ENCODE peak calls at places on chromosomes 6 and 20, in seven cellular contexts. N is B cell, A is astrocyte of the spinal cord, K is omental fat pad, E is cardiac fibroblast, M is thoracic aorta, Q is uterus. I is an unnamed sample.

GRCh38 chr6:17472653-17473183 is 79.3 kb downstream of the CAP2 start:
- DNase-seq in N (no peak), A (no peak), K (no peak), E (no peak), M (no peak), Q (no peak), I (no peak)

GRCh38 chr20:44521484-44522481 is at the start of gene SERINC3:
- DNase-seq in N (peak; percentile 95), A (peak; percentile 97), K (peak; percentile 89), E (peak; percentile 98), M (peak; percentile 87), Q (peak; percentile 96), I (peak; percentile 97)

GRCh38 chr6:33675968-33676367 is 35.5 kb downstream of the UQCC2 start:
- DNase-seq in N (no peak), A (no peak), K (no peak), E (no peak), M (no peak), Q (no peak), I (no peak)

GRCh38 chr6:149510793-149511512 is 26.1 kb upstream of the ZC3H12D start:
- DNase-seq in N (no peak), A (no peak), K (no peak), E (no peak), M (no peak), Q (no peak), I (no peak)

GRCh38 chr6:14705841-14706377 is 540.0 kb upstream of the JARID2 start:
- DNase-seq in N (no peak), A (no peak), K (no peak), E (peak; percentile 67), M (no peak), Q (no peak), I (no peak)

GRCh38 chr6:110671447-110671846 is 143.8 kb downstream of the CDK19 start:
- DNase-seq in N (no peak), A (no peak), K (no peak), E (no peak), M (no peak), Q (no peak), I (no peak)

GRCh38 chr20:3011752-3012151 is 31.7 kb upstream of the GNRH2 start:
- DNase-seq in N (no peak), A (no peak), K (no peak), E (no peak), M (no peak), Q (no peak), I (no peak)

GRCh38 chr20:31709939-31710338 is 12.7 kb downstream of the BCL2L1 start:
- DNase-seq in N (no peak), A (no peak), K (no peak), E (no peak), M (no peak), Q (no peak), I (no peak)

GRCh38 chr6:138104618-138105213 is 2.5 kb downstream of the PERP start:
- DNase-seq in N (no peak), A (no peak), K (no peak), E (no peak), M (no peak), Q (no peak), I (no peak)

GRCh38 chr20:11132819-11133341 is 459.1 kb upstream of the JAG1 start:
- DNase-seq in N (no peak), A (no peak), K (no peak), E (no peak), M (no peak), Q (no peak), I (no peak)

GRCh38 chr6:111779031-111779430 is 94.2 kb downstream of the FYN start:
- DNase-seq in N (no peak), A (no peak), K (no peak), E (no peak), M (no peak), Q (no peak), I (no peak)

GRCh38 chr6:111779660-111780059 is 93.6 kb downstream of the FYN start:
- DNase-seq in N (no peak), A (no peak), K (no peak), E (no peak), M (no peak), Q (no peak), I (no peak)

GRCh38 chr6:111775145-111775936 is 97.9 kb downstream of the FYN start:
- DNase-seq in N (no peak), A (peak; percentile 42), K (no peak), E (no peak), M (no peak), Q (no peak), I (no peak)

GRCh38 chr6:111776236-111777189 is 96.7 kb downstream of the FYN start:
- DNase-seq in N (no peak), A (no peak), K (no peak), E (no peak), M (no peak), Q (no peak), I (no peak)

DNA sequence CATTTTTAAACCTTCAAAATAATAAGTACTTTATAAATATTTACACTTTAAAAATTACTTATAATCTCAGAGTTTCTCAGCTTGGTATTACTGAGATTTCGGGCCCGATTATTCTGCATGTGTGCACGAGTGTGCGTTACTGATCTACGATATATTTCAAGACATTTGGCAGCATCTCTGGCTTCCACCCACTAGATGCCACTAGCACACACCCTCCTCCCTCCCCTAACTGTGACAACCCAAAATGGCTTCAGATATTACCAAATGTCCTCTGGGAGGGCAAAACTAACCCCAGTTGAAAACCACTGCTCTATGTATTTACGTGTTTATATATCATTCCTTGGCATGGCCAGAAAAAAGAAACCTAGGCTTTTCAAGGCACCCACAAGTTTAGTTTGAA is 95.9 kb downstream of the FYN start:
- DNase-seq in N (no peak), A (no peak), K (no peak), E (no peak), M (no peak), Q (no peak), I (no peak)
- TF ChIP-seq CTCF in N (no peak), A (peak; percentile 2), K (no peak), E (no peak), M (no peak), Q (no peak), I (no peak)

DNA sequence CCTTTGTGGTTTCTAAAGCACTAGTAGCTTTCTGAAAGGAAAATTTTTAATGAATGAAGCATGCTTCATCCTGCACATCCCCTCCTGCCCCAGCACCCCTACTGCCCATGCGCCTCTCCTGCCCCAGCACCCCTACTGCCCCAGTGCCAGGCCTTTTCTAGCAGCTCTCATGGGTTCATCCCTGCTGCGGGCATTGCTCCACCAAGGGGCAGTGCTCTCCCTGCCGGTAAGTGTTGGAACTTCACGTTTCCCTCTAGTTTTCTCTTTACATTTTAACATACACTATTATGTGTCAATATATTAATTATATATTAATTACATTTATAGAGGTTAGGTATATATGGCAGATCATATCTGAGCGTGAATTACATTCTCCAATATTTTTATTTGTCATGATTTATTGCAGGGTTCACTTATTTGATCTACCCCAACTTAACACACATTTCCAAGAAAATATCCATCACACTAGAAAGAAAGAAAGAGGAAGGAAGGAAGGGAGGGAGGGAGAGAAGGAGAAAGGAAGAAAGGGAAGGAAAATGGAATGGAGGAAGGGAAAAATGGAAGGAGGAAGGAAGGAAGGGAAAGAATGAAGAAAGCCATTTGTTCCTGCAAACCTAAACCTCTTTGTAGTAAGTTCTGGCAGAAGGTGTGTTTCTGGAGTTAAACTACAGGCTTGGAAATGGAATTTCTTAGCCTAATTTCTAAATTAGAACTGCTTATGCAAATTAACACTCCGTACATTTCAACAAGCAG is 46.8 kb downstream of the CEP43 start:
- DNase-seq in N (no peak), A (no peak), K (no peak), E (no peak), M (no peak), Q (no peak), I (no peak)
- TF ChIP-seq CTCF in N (peak; percentile 23), A (no peak), K (no peak), E (no peak), M (no peak), Q (no peak), I (no peak)

GRCh38 chr20:39835040-39835842 is 853.8 kb downstream of the MAFB start:
- DNase-seq in N (no peak), A (no peak), K (no peak), E (no peak), M (no peak), Q (no peak), I (no peak)

GRCh38 chr20:39829713-39830112 is 859.3 kb downstream of the MAFB start:
- DNase-seq in N (peak; percentile 58), A (no peak), K (no peak), E (no peak), M (no peak), Q (no peak), I (peak; percentile 66)

GRCh38 chr20:39825950-39826349 is 863.1 kb downstream of the MAFB start:
- DNase-seq in N (no peak), A (peak; percentile 67), K (no peak), E (no peak), M (no peak), Q (no peak), I (peak; percentile 36)

GRCh38 chr20:39829255-39829654 is 859.8 kb downstream of the MAFB start:
- DNase-seq in N (no peak), A (peak; percentile 43), K (no peak), E (peak; percentile 29), M (no peak), Q (no peak), I (no peak)

GRCh38 chr20:39830903-39831302 is 858.1 kb downstream of the MAFB start:
- DNase-seq in N (no peak), A (no peak), K (no peak), E (no peak), M (no peak), Q (no peak), I (no peak)
- TF ChIP-seq CTCF in N (no peak), A (no peak), K (no peak), E (no peak), M (no peak), Q (no peak), I (no peak)

DNA sequence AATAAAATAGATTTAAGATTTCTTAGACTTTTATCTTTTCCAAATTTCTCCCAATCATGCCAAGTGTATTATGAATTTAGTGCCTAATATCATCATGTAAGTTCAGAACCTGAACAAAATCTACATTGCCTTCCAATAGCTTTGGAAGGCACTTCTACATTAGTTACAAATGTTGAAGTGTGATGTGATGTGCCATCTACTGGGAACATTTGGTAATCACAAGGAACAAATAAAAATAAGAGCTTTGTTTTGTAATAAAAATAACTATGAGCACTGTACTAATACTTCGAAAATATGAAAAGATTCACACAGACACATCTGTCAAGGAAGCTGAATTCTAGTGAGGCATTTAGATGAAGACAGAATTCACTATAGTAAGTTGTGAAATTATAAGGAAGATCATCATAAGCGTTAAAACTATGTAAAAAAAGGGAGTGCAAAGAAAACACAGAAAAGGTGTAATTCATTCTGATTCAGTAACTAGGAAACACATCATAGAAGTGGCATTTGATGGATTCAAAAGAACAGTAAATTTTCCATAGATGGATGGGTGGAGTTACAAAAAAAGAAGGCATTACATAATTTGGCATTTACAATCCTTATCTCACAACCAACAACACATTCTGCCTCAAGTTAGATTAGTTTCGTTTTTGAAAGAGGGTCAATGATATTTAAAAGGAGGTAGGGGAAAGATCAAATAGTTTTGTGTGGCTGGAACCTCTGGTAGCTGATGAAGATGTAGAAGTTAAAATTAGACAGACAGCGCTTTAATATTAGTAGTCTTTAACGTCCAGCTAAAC is 161.0 kb downstream of the ASCC3 start:
- DNase-seq in N (no peak), A (peak; percentile 38), K (no peak), E (peak; percentile 70), M (no peak), Q (no peak), I (no peak)
- TF ChIP-seq CTCF in N (peak; percentile 61), A (peak; percentile 49), K (no peak), E (peak; percentile 45), M (no peak), Q (no peak), I (peak; percentile 30)

GRCh38 chr20:18255526-18255925 is 32.8 kb upstream of the ZNF133 start:
- DNase-seq in N (no peak), A (no peak), K (no peak), E (no peak), M (no peak), Q (no peak), I (no peak)
- TF ChIP-seq CTCF in N (no peak), A (no peak), K (no peak), E (no peak), M (no peak), Q (no peak), I (no peak)

I was measured in GM13976.